ENCODE peak calls at places on chromosomes 5 and 9, in nine cellular contexts. U, Q, M, L, W, S, E, O and B are unnamed samples.

GRCh38 chr5:41748631-41749030 is 121.6 kb downstream of the OXCT1 start:
- DNase-seq in O (no peak), W (no peak), S (peak; percentile 1), L (no peak), U (no peak), Q (peak; percentile 18), E (peak; percentile 67), M (no peak), B (no peak)

GRCh38 chr5:65480306-65480865 is 1.3 kb downstream of the ADAMTS6 start:
- DNase-seq in S (no peak), Q (peak; percentile 4), L (peak; percentile 65), E (peak; percentile 47), U (peak; percentile 3), W (no peak), O (peak; percentile 67), M (no peak), B (no peak)

GRCh38 chr5:112149727-112150126 is 269.4 kb downstream of the EPB41L4A start:
- DNase-seq in L (no peak), S (no peak), U (no peak), E (no peak), M (no peak), Q (no peak), W (no peak), O (no peak), B (no peak)

GRCh38 chr9:35734096-35734495 is 1.6 kb downstream of the CREB3 start:
- DNase-seq in M (no peak), E (no peak), O (no peak), L (no peak), U (no peak), S (no peak), W (no peak), Q (no peak), B (no peak)

GRCh38 chr9:117002686-117003085 is 315.6 kb downstream of the TRIM32 start:
- DNase-seq in M (no peak), U (no peak), E (no peak), O (no peak), Q (no peak), L (no peak), S (no peak), W (no peak), B (no peak)

GRCh38 chr5:160387445-160387844 is 12.4 kb downstream of the FAM200C start:
- DNase-seq in W (no peak), S (no peak), L (no peak), U (no peak), Q (no peak), E (no peak), O (no peak), M (no peak), B (no peak)

GRCh38 chr5:16733597-16733996 is 116.8 kb upstream of the RETREG1 start:
- DNase-seq in U (peak; percentile 69), M (no peak), O (no peak), Q (no peak), L (no peak), E (no peak), W (no peak), S (no peak), B (no peak)

GRCh38 chr9:112705773-112706427 is 12.0 kb downstream of the INIP start:
- DNase-seq in U (no peak), Q (no peak), S (no peak), E (peak; percentile 38), M (no peak), L (no peak), W (no peak), O (peak; percentile 37), B (no peak)

GRCh38 chr9:97354637-97355036 is 47.2 kb downstream of the CCDC180 start:
- DNase-seq in M (no peak), W (no peak), L (no peak), U (no peak), S (no peak), E (no peak), Q (no peak), O (no peak), B (no peak)

GRCh38 chr5:169992789-169993188 is 12.5 kb upstream of the INSYN2B start:
- DNase-seq in Q (no peak), L (no peak), U (no peak), S (no peak), O (no peak), M (no peak), E (no peak), W (no peak), B (no peak)

GRCh38 chr5:8825161-8825757 is 720.6 kb downstream of the SEMA5A start:
- DNase-seq in S (no peak), L (no peak), E (peak; percentile 23), M (no peak), W (no peak), U (no peak), Q (no peak), O (no peak), B (no peak)

GRCh38 chr9:135275163-135275925 is 187.9 kb downstream of the OLFM1 start:
- DNase-seq in E (peak; percentile 6), Q (no peak), U (peak; percentile 52), M (no peak), L (peak; percentile 86), W (no peak), S (no peak), O (peak; percentile 82), B (no peak)

GRCh38 chr9:84922051-84922450 is 252.5 kb downstream of the NTRK2 start:
- DNase-seq in Q (no peak), L (no peak), E (no peak), M (no peak), U (no peak), W (no peak), S (no peak), O (no peak), B (no peak)

GRCh38 chr5:102312586-102312985 is 16.5 kb upstream of the SLCO4C1 start:
- DNase-seq in W (no peak), L (no peak), S (no peak), U (no peak), Q (no peak), M (no peak), O (no peak), E (peak; percentile 55), B (no peak)

GRCh38 chr9:133210202-133210532 is 1.1 kb upstream of the OBP2B start:
- DNase-seq in W (no peak), U (no peak), S (no peak), Q (no peak), L (no peak), O (peak; percentile 12), M (no peak), E (no peak), B (no peak)

GRCh38 chr5:95841914-95842812 is 19.6 kb upstream of the GLRX start:
- DNase-seq in S (no peak), O (no peak), M (no peak), Q (no peak), L (no peak), W (no peak), E (peak; percentile 97), U (no peak), B (no peak)

GRCh38 chr9:20566401-20566800 is 55.9 kb downstream of the MLLT3 start:
- DNase-seq in O (no peak), W (no peak), Q (no peak), S (no peak), U (no peak), L (no peak), E (no peak), M (no peak), B (no peak)

GRCh38 chr5:142974449-142974848 is 204.3 kb downstream of the ARHGAP26 start:
- DNase-seq in W (no peak), U (no peak), S (no peak), O (no peak), M (no peak), Q (no peak), E (no peak), L (no peak), B (no peak)